ENCODE peak calls at places on chromosomes 3 and 15, in eight cellular contexts. S, Z, D, V, L, N, M and X are unnamed samples.

GRCh38 chr3:48700750-48701405 is 15.2 kb upstream of the NCKIPSD start:
- DNase-seq in S (no peak), D (no peak), M (no peak), Z (no peak), N (no peak), L (no peak), V (no peak), X (no peak)

GRCh38 chr15:79037848-79038247 is 52.7 kb downstream of the RASGRF1 start:
- DNase-seq in L (no peak), M (no peak), N (no peak), V (no peak), Z (no peak), S (no peak), D (no peak), X (no peak)

GRCh38 chr3:29363110-29363509 is 82.2 kb downstream of the RBMS3 start:
- DNase-seq in M (no peak), Z (no peak), L (no peak), V (no peak), D (no peak), S (no peak), N (no peak), X (no peak)

GRCh38 chr3:23659274-23659673 is 146.5 kb upstream of the UBE2E1 start:
- DNase-seq in Z (no peak), D (no peak), N (no peak), L (no peak), S (no peak), M (no peak), V (no peak), X (no peak)

GRCh38 chr3:77147836-77148578 is 108.1 kb downstream of the ROBO2 start:
- DNase-seq in D (peak), S (no peak), L (no peak), Z (no peak), N (peak), M (no peak), V (no peak), X (no peak)

GRCh38 chr3:171178714-171179113 is 152.2 kb upstream of the SLC2A2 start:
- DNase-seq in Z (no peak), D (no peak), L (no peak), M (no peak), N (no peak), S (no peak), V (no peak), X (no peak)

GRCh38 chr3:53074761-53075742 is 29.2 kb upstream of the SFMBT1 start:
- DNase-seq in D (no peak), V (no peak), M (no peak), N (no peak), L (no peak), Z (no peak), S (no peak), X (no peak)

GRCh38 chr3:177448987-177449975 is 252.0 kb upstream of the TBL1XR1 start:
- DNase-seq in L (no peak), N (peak), S (no peak), D (peak), M (peak), Z (peak), V (no peak), X (no peak)

GRCh38 chr3:30628188-30628930 is 22.0 kb downstream of the TGFBR2 start:
- DNase-seq in V (no peak), S (no peak), L (peak), N (peak), D (no peak), Z (no peak), M (no peak), X (no peak)

GRCh38 chr15:74332611-74333010 is 34.8 kb downstream of the CYP11A1 start:
- DNase-seq in V (no peak), D (no peak), L (no peak), M (no peak), S (no peak), Z (no peak), N (no peak), X (no peak)

GRCh38 chr3:19961960-19962359 is 15.1 kb downstream of the RAB5A start:
- DNase-seq in V (no peak), M (no peak), L (no peak), S (no peak), N (no peak), D (no peak), Z (no peak), X (no peak)

GRCh38 chr15:69926721-69927120 is 171.0 kb downstream of the TLE3 start:
- DNase-seq in D (no peak), S (no peak), L (no peak), M (no peak), V (no peak), N (no peak), Z (no peak), X (no peak)

GRCh38 chr3:161851941-161852566 is 355.4 kb downstream of the OTOL1 start:
- DNase-seq in Z (peak), N (peak), L (peak), M (peak), D (peak), S (peak), V (peak), X (peak)

GRCh38 chr3:145815707-145816413 is 345.1 kb downstream of the PLOD2 start:
- DNase-seq in S (no peak), N (peak), L (no peak), Z (no peak), D (no peak), M (no peak), V (no peak), X (no peak)

GRCh38 chr3:15108082-15108545 is 9.2 kb upstream of the RBSN start:
- DNase-seq in Z (peak), D (peak), M (peak), S (peak), L (peak), N (peak), V (peak), X (peak)

GRCh38 chr15:35657679-35658201 is 111.8 kb upstream of the DPH6 start:
- DNase-seq in N (no peak), Z (peak), D (peak), V (no peak), S (no peak), L (peak), M (no peak), X (no peak)

GRCh38 chr3:159828542-159828943 is 160.1 kb upstream of the IL12A start:
- DNase-seq in Z (peak), V (peak), M (peak), S (peak), N (peak), L (peak), D (peak), X (peak)

GRCh38 chr3:169454823-169455222 is 208.7 kb downstream of the MECOM start:
- DNase-seq in V (no peak), D (peak), Z (peak), L (no peak), S (no peak), M (no peak), N (no peak), X (no peak)

GRCh38 chr15:92878593-92879053 is 21.5 kb upstream of the CHD2 start:
- DNase-seq in S (peak), D (no peak), N (no peak), M (no peak), Z (no peak), L (no peak), V (no peak), X (no peak)

GRCh38 chr3:46881819-46882376 is 4.4 kb downstream of the PTH1R start:
- DNase-seq in L (peak), M (no peak), V (no peak), Z (no peak), D (peak), S (peak), N (peak), X (no peak)

GRCh38 chr3:153080778-153081240 is 81.2 kb upstream of the RAP2B start:
- DNase-seq in L (no peak), Z (no peak), V (no peak), D (no peak), N (no peak), M (no peak), S (peak), X (no peak)

GRCh38 chr3:44065311-44065710 is 176.4 kb upstream of the TOPAZ1 start:
- DNase-seq in Z (no peak), S (no peak), M (no peak), L (no peak), N (no peak), V (no peak), D (no peak), X (no peak)

GRCh38 chr15:80780416-80781221 is 1.4 kb downstream of the CEMIP start:
- DNase-seq in D (peak), M (peak), V (peak), Z (peak), N (peak), S (peak), L (peak), X (no peak)

GRCh38 chr3:94001191-94001590 is 21.2 kb downstream of the ARL13B start:
- DNase-seq in S (no peak), L (no peak), N (no peak), D (peak), Z (no peak), V (no peak), M (no peak), X (no peak)
- H3K4me2 ChIP-seq in S (no peak), L (no peak), N (no peak), D (no peak), Z (no peak), V (no peak), M (no peak), X (no peak)

DNA sequence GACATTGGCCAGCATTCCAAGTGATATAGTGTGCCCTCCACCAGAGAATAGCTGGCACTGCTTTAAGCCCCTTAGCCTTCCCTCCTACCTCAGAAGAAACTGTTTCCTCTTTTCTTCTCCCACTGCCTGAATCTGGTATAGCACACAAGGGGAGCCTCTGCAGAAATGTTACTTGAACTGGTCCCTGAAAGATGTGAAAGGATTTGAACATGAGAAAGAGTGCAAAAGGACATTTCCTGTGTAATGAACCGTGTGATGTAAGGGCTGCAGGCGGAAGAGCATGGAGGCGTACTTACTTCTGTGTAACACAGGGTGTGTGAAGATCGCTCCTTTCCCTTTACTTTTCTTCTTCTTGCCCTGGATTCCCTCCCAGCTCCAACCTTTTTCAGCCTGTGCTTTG is 8.3 kb downstream of the TMOD3 start:
- DNase-seq in M (no peak), S (no peak), L (peak), Z (peak), D (peak), N (no peak), V (no peak), X (no peak)
- H3K4me2 ChIP-seq in M (peak), S (peak), L (peak), Z (peak), D (no peak), N (no peak), V (peak), X (peak)

GRCh38 chr3:126980266-126980811 is 2.6 kb upstream of the PLXNA1 start:
- DNase-seq in M (no peak), S (no peak), Z (no peak), V (no peak), N (no peak), L (no peak), D (no peak), X (no peak)

GRCh38 chr3:126978291-126978690 is 4.6 kb upstream of the PLXNA1 start:
- DNase-seq in D (no peak), Z (no peak), L (no peak), V (no peak), S (no peak), M (no peak), N (no peak), X (no peak)

GRCh38 chr3:126977821-126978220 is 5.1 kb upstream of the PLXNA1 start:
- DNase-seq in D (no peak), S (no peak), V (no peak), M (no peak), N (no peak), Z (no peak), L (no peak), X (no peak)

GRCh38 chr3:126976906-126977305 is 6.0 kb upstream of the PLXNA1 start:
- DNase-seq in S (no peak), M (no peak), L (no peak), Z (no peak), V (no peak), N (no peak), D (no peak), X (no peak)

DNA sequence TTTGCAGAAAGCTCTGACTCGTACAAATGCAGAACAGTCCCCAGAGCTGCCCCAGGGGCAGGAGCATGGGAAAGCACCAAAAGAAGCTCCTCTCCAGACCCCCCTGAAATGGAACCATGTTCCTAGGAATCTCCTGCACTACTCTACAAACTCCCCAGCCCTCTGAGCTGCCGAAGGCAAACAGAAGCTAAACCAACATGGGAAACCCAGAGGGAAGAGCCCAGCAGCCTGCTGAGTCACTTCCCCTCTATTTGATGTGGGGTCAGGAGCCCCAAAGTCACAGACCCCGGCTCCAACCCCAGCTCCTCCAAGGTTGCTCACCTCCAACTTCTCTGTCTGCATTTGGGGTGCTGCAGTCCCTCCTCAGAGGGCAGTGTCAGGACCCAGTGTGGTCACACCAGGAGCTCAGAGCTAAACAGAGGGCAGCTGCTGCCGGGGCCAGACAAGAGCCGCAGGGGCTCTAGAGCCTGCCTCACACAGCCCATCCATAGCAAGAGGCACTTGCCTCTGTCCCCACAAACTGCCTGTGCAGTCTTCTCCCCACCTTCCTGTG is 3.8 kb upstream of the PLXNA1 start:
- DNase-seq in N (no peak), Z (no peak), M (peak), L (no peak), V (no peak), D (no peak), S (no peak), X (no peak)
- H3K4me2 ChIP-seq in N (no peak), Z (no peak), M (peak), L (no peak), V (no peak), D (no peak), S (no peak), X (no peak)

GRCh38 chr3:66101901-66102300 is 63.2 kb upstream of the MAGI1 start:
- DNase-seq in N (no peak), V (no peak), M (no peak), S (no peak), L (no peak), D (no peak), Z (no peak), X (no peak)

GRCh38 chr3:66110840-66111239 is 72.1 kb upstream of the MAGI1 start:
- DNase-seq in L (no peak), M (peak), N (peak), S (no peak), D (peak), V (no peak), Z (no peak), X (no peak)

GRCh38 chr3:66104535-66104934 is 65.8 kb upstream of the MAGI1 start:
- DNase-seq in Z (no peak), V (no peak), L (no peak), D (no peak), S (no peak), M (no peak), N (no peak), X (no peak)

GRCh38 chr3:66107855-66108254 is 69.1 kb upstream of the MAGI1 start:
- DNase-seq in N (no peak), V (no peak), M (no peak), D (peak), S (no peak), L (no peak), Z (peak), X (no peak)

GRCh38 chr3:66106788-66107187 is 68.1 kb upstream of the MAGI1 start:
- DNase-seq in D (no peak), Z (peak), M (no peak), L (no peak), V (no peak), N (no peak), S (no peak), X (no peak)
- H3K4me2 ChIP-seq in D (no peak), Z (no peak), M (no peak), L (no peak), V (no peak), N (no peak), S (no peak), X (no peak)